ENCODE peak calls at places on chromosomes 16 and 17, in ten cellular contexts. R is fibroblast of lung; W is cardiac muscle cell; K is thoracic aorta; G is colonic mucosa; F is keratinocyte; T is psoas muscle; I is ascending aorta; Z is CD8-positive, alpha-beta T cell; H is H9. Y is an unnamed sample.

GRCh38 chr17:77464988-77465357 is 324.2 kb downstream of the SEC14L1 start:
- DNase-seq in R (no peak), W (no peak), K (no peak), G (no peak), F (no peak), T (no peak), I (no peak), Z (no peak), H (no peak), Y (no peak)

GRCh38 chr16:85173981-85174751 is 61.9 kb upstream of the CIBAR2 start:
- DNase-seq in R (peak; percentile 75), W (peak; percentile 35), K (no peak), G (peak; percentile 49), F (no peak), T (peak; percentile 73), I (peak; percentile 79), Z (no peak), H (no peak), Y (peak; percentile 42)

GRCh38 chr17:12492450-12492849 is 173.2 kb upstream of the MYOCD start:
- DNase-seq in R (peak; percentile 96), W (no peak), K (no peak), G (no peak), F (no peak), T (no peak), I (no peak), Z (no peak), H (no peak), Y (no peak)

GRCh38 chr16:56301391-56301850 is 110.1 kb downstream of the GNAO1 start:
- DNase-seq in R (peak; percentile 20), W (no peak), K (no peak), G (no peak), F (no peak), T (no peak), I (no peak), Z (no peak), H (no peak), Y (no peak)

GRCh38 chr17:3533752-3534151 is 23.9 kb downstream of the TRPV3 start:
- DNase-seq in R (no peak), W (no peak), K (no peak), G (no peak), F (no peak), T (no peak), I (no peak), Z (no peak), H (peak; percentile 25), Y (no peak)

GRCh38 chr17:76151896-76152454 is 10.9 kb upstream of the FOXJ1 start:
- DNase-seq in R (no peak), W (no peak), K (no peak), G (no peak), F (no peak), T (no peak), I (no peak), Z (no peak), H (peak; percentile 27), Y (no peak)

GRCh38 chr17:37818689-37819088 is 73.8 kb upstream of the HNF1B start:
- DNase-seq in R (no peak), W (no peak), K (no peak), G (peak; percentile 51), F (peak; percentile 72), T (no peak), I (no peak), Z (no peak), H (no peak), Y (peak; percentile 60)

GRCh38 chr17:50686494-50687199 is 21.1 kb downstream of the ANKRD40 start:
- DNase-seq in R (peak; percentile 69), W (no peak), K (peak; percentile 89), G (peak; percentile 89), F (no peak), T (peak; percentile 83), I (peak; percentile 96), Z (no peak), H (no peak), Y (no peak)

GRCh38 chr17:248337-249235 is 67.1 kb upstream of the DOC2B start:
- DNase-seq in R (no peak), W (no peak), K (no peak), G (no peak), F (no peak), T (no peak), I (peak; percentile 16), Z (no peak), H (no peak), Y (peak; percentile 10)

GRCh38 chr16:11306381-11306780 is 25.3 kb upstream of the PRM1 start:
- DNase-seq in R (no peak), W (no peak), K (no peak), G (no peak), F (no peak), T (no peak), I (no peak), Z (no peak), H (no peak), Y (no peak)

GRCh38 chr17:4313482-4314114 is 49.8 kb upstream of the ANKFY1 start:
- DNase-seq in R (no peak), W (no peak), K (no peak), G (no peak), F (no peak), T (no peak), I (no peak), Z (no peak), H (no peak), Y (no peak)

GRCh38 chr17:50328926-50329325 is 17.0 kb upstream of the XYLT2 start:
- DNase-seq in R (no peak), W (no peak), K (no peak), G (no peak), F (no peak), T (no peak), I (no peak), Z (no peak), H (no peak), Y (no peak)

GRCh38 chr17:34220045-34220775 is 34.9 kb upstream of the CCL2 start:
- DNase-seq in R (no peak), W (no peak), K (no peak), G (no peak), F (no peak), T (no peak), I (no peak), Z (no peak), H (no peak), Y (no peak)

GRCh38 chr17:81920612-81921530 is 2.9 kb upstream of the SIRT7 start:
- DNase-seq in R (peak; percentile 22), W (no peak), K (no peak), G (no peak), F (no peak), T (no peak), I (no peak), Z (no peak), H (no peak), Y (no peak)

GRCh38 chr16:89455178-89455577 is 35.2 kb downstream of the ANKRD11 start:
- DNase-seq in R (no peak), W (no peak), K (no peak), G (no peak), F (no peak), T (no peak), I (no peak), Z (no peak), H (no peak), Y (no peak)

GRCh38 chr16:89455692-89456091 is 34.7 kb downstream of the ANKRD11 start:
- DNase-seq in R (no peak), W (no peak), K (no peak), G (no peak), F (no peak), T (no peak), I (no peak), Z (no peak), H (no peak), Y (no peak)

GRCh38 chr16:89456412-89456811 is 33.9 kb downstream of the ANKRD11 start:
- DNase-seq in R (no peak), W (no peak), K (no peak), G (no peak), F (no peak), T (no peak), I (no peak), Z (no peak), H (no peak), Y (no peak)

DNA sequence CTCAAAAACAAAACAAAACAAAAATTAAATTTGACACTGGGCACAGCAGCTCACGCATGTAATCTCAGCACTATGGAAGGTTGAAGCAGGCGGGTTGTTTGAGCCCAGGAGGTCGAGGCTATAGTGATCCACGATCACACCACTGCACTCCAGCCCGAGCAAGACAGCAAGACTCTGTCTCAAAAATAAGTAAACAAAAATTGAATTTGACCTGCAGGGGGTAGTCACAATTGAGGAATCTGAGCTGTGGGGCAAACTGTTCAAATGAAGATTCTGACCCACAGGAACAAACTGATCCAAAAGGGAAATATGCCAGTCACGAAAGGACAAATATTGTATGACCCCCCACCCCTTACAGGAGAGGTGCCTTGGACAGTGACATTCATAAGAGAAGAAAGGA is 29.8 kb downstream of the ANKRD11 start:
- DNase-seq in R (no peak), W (no peak), K (no peak), G (no peak), F (no peak), T (no peak), I (no peak), Z (no peak), H (no peak), Y (no peak)
- TF ChIP-seq CTCF in R (no peak), W (no peak), K (no peak), G (no peak), F (no peak), T (no peak), I (no peak), Z (no peak), H (no peak), Y (no peak)

DNA sequence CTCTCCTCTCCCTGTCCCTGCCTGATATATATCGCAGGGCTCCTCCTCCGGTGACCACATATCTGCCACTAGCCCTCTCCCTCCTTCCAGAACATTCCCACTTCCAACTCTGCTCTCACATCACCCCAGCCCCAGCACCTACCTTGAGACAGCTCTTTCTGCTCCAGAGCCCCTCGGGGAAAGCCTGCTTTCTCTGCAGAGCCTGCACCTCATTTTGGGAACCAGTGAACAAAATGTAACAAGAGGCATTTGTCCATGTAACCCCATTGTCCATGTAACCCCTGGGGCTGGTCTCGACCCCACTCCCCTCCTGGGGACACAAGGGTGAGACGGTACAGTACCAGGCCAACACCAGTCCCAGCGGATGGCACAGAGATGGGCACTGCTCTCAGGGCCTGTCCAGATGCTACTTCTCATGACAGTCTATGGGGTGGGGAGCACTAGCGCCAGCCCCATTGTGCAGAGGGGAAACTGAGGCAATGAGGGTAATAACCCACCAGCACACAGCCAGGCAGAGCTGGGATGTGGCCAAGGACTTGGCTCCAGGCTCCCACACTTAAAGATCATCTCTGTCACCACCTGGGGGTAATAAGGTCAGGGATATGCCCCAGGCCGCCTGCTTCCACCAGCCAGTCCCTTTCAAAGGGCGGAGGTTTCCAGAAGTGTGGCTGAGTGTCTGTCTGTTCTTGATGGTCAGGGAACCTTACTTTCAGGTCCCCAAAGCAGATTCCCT is 42.8 kb downstream of the TBC1D16 start:
- DNase-seq in R (no peak), W (no peak), K (no peak), G (no peak), F (no peak), T (no peak), I (no peak), Z (no peak), H (no peak), Y (no peak)
- H3K4me1 ChIP-seq in R (peaks cover 22% of the 10 kb centered on the region), W (peaks cover 29% of the 10 kb centered on the region), K (peaks cover 17% of the 10 kb centered on the region), G (peaks cover 42% of the 10 kb centered on the region), F (peaks cover 11% of the 10 kb centered on the region), T (no peaks in the 10 kb centered on the region), I (peaks cover 5% of the 10 kb centered on the region), Z (peaks cover 49% of the 10 kb centered on the region), H (no peaks in the 10 kb centered on the region), Y (peaks cover 42% of the 10 kb centered on the region)

GRCh38 chr16:19524866-19525723 is 1.4 kb downstream of the CCP110 start:
- DNase-seq in R (no peak), W (peak; percentile 6), K (no peak), G (no peak), F (no peak), T (no peak), I (no peak), Z (no peak), H (no peak), Y (no peak)
- H3K27ac ChIP-seq in R (peak overlapping the region; percentile 79), W (peak overlapping the region; percentile 29), K (no peak overlapping the region), G (no peak overlapping the region), F (peak overlapping the region; percentile 50), T (no peak overlapping the region), I (no peak overlapping the region), Z (no peak overlapping the region), H (no peak overlapping the region), Y (peak overlapping the region; percentile 90)

GRCh38 chr17:73196500-73196899 is 3.6 kb downstream of the COG1 start:
- DNase-seq in R (peak; percentile 38), W (peak; percentile 57), K (no peak), G (peak; percentile 77), F (no peak), T (peak; percentile 33), I (no peak), Z (no peak), H (peak; percentile 85), Y (peak; percentile 58)
- TF ChIP-seq CTCF in R (peak; percentile 25), W (peak; percentile 58), K (no peak), G (peak; percentile 34), F (peak; percentile 56), T (peak; percentile 31), I (peak; percentile 13), Z (no peak), H (peak; percentile 52), Y (peak; percentile 33)

Y was measured in lower lobe of right lung.